ENCODE peak calls at places on chromosomes 16 and 17, in four cellular contexts. E is mesendoderm, K is H1, X is IMR-90. T is an unnamed sample.

GRCh38 chr16:69397821-69398521 is 12.2 kb upstream of the TERF2 start:
- DNase-seq in E (peak; percentile 92), X (peak; percentile 78), K (peak; percentile 64), T (peak; percentile 58)

GRCh38 chr16:90077757-90078593 is 844 bp upstream of the PRDM7 start:
- DNase-seq in E (peak; percentile 12), K (peak; percentile 67), X (peak; percentile 42), T (no peak)

GRCh38 chr16:1330260-1330914 is 3.1 kb upstream of the BAIAP3 start:
- DNase-seq in X (no peak), E (peak; percentile 72), K (peak; percentile 89), T (no peak)

GRCh38 chr16:89426736-89427525 is 63.4 kb downstream of the ANKRD11 start:
- DNase-seq in X (peak; percentile 69), K (no peak), E (no peak), T (no peak)

GRCh38 chr16:23700509-23700908 is 12.5 kb downstream of the ERN2 start:
- DNase-seq in K (peak; percentile 75), E (peak; percentile 38), X (no peak), T (no peak)

GRCh38 chr16:82344157-82344556 is 174.1 kb upstream of the MPHOSPH6 start:
- DNase-seq in X (no peak), E (peak; percentile 44), K (no peak), T (peak; percentile 5)

GRCh38 chr17:80555266-80555665 is 10.6 kb downstream of the RPTOR start:
- DNase-seq in X (no peak), E (no peak), K (no peak), T (no peak)

GRCh38 chr17:64773386-64773835 is 111.3 kb upstream of the SMURF2 start:
- DNase-seq in K (no peak), X (no peak), E (no peak), T (no peak)

GRCh38 chr16:70470927-70471341 is 16.5 kb downstream of the FCSK start:
- DNase-seq in K (peak; percentile 74), X (peak; percentile 10), E (peak; percentile 50), T (no peak)

GRCh38 chr17:27458524-27458908 is 2.3 kb downstream of the KSR1 start:
- DNase-seq in X (no peak), K (no peak), E (peak; percentile 92), T (no peak)

GRCh38 chr17:77213778-77214132 is 73.0 kb downstream of the SEC14L1 start:
- DNase-seq in K (no peak), X (no peak), E (no peak), T (no peak)

GRCh38 chr17:71633391-71633849 is 487.4 kb upstream of the SOX9 start:
- DNase-seq in E (no peak), X (peak; percentile 92), K (no peak), T (peak; percentile 81)

GRCh38 chr17:82339634-82340580 is 6.3 kb upstream of the SECTM1 start:
- DNase-seq in E (no peak), K (no peak), X (no peak), T (no peak)

GRCh38 chr17:71327376-71328059 is 793.3 kb upstream of the SOX9 start:
- DNase-seq in X (peak; percentile 72), K (no peak), E (no peak), T (no peak)

GRCh38 chr16:1355591-1355990 is 3.9 kb downstream of the GNPTG start:
- DNase-seq in X (no peak), K (no peak), E (no peak), T (no peak)

GRCh38 chr16:29760567-29761279 is 14.9 kb upstream of the C16orf54 start:
- DNase-seq in K (no peak), E (no peak), X (no peak), T (peak; percentile 25)

GRCh38 chr17:29136998-29137730 is 43.0 kb downstream of the MYO18A start:
- DNase-seq in X (peak; percentile 79), E (no peak), K (no peak), T (no peak)

GRCh38 chr17:35449371-35449931 is 885 bp upstream of the SLFN13 start:
- DNase-seq in E (peak; percentile 42), X (no peak), K (peak; percentile 70), T (peak; percentile 4)

GRCh38 chr16:68737730-68738590 is 868 bp downstream of the CDH1 start:
- DNase-seq in K (peak; percentile 74), E (no peak), X (no peak), T (peak; percentile 50)

GRCh38 chr17:83002118-83002805 is 77.1 kb upstream of the METRNL start:
- DNase-seq in K (peak; percentile 27), X (no peak), E (no peak), T (no peak)

GRCh38 chr17:78737332-78737731 is 44.7 kb downstream of the CYTH1 start:
- DNase-seq in X (peak; percentile 83), E (peak; percentile 54), K (no peak), T (peak; percentile 88)

GRCh38 chr17:17780941-17781590 is 55.7 kb downstream of the SREBF1 start:
- DNase-seq in E (peak; percentile 98), X (peak; percentile 65), K (peak; percentile 77), T (no peak)

GRCh38 chr17:64123114-64123513 is 6.8 kb downstream of the ERN1 start:
- DNase-seq in E (no peak), K (no peak), X (no peak), T (no peak)

GRCh38 chr16:57187508-57187854 is 1.4 kb downstream of the RSPRY1 start:
- DNase-seq in X (no peak), E (no peak), K (no peak), T (no peak)

GRCh38 chr16:67923414-67924127 is 8.1 kb downstream of the CTRL start:
- DNase-seq in K (no peak), E (no peak), X (no peak), T (no peak)

GRCh38 chr17:47708864-47709541 is 15.0 kb downstream of the TBKBP1 start:
- DNase-seq in E (no peak), X (peak; percentile 31), K (peak; percentile 67), T (no peak)

GRCh38 chr17:77424585-77425344 is 284.0 kb downstream of the SEC14L1 start:
- DNase-seq in K (no peak), X (peak; percentile 96), E (no peak), T (no peak)

GRCh38 chr17:74750327-74751069 is 2.1 kb downstream of the NHERF1 start:
- DNase-seq in E (no peak), X (no peak), K (no peak), T (no peak)

GRCh38 chr17:79874329-79874981 is 35.2 kb upstream of the CBX4 start:
- DNase-seq in X (peak; percentile 24), E (peak; percentile 59), K (no peak), T (peak; percentile 43)

GRCh38 chr16:19113577-19114358 is at the start of gene ITPRIPL2:
- DNase-seq in X (peak; percentile 85), K (peak; percentile 74), E (peak; percentile 88), T (peak; percentile 86)

GRCh38 chr17:31798205-31798724 is 60.8 kb downstream of the COPRS start:
- DNase-seq in X (no peak), K (no peak), E (no peak), T (no peak)

GRCh38 chr17:71801301-71801700 is 319.5 kb upstream of the SOX9 start:
- DNase-seq in E (no peak), X (no peak), K (no peak), T (no peak)

GRCh38 chr17:56751145-56751743 is 82.5 kb downstream of the C17orf67 start:
- DNase-seq in E (no peak), K (no peak), X (no peak), T (no peak)

GRCh38 chr17:48734328-48735056 is 5.9 kb upstream of the HOXB13 start:
- DNase-seq in E (no peak), X (no peak), K (no peak), T (no peak)

GRCh38 chr17:67293251-67294203 is 48.5 kb upstream of the HELZ start:
- DNase-seq in X (peak; percentile 29), E (peak; percentile 83), K (peak; percentile 79), T (peak; percentile 55)

GRCh38 chr17:1197781-1198490 is 18.2 kb upstream of the ABR start:
- DNase-seq in X (no peak), K (no peak), E (no peak), T (peak; percentile 28)

GRCh38 chr17:1188812-1189211 is 9.0 kb upstream of the ABR start:
- DNase-seq in X (peak; percentile 27), E (no peak), K (no peak), T (peak; percentile 37)

GRCh38 chr17:1196946-1197345 is 17.2 kb upstream of the ABR start:
- DNase-seq in X (no peak), K (no peak), E (no peak), T (no peak)

GRCh38 chr17:1197379-1197778 is 17.6 kb upstream of the ABR start:
- DNase-seq in E (no peak), K (no peak), X (peak; percentile 40), T (no peak)

GRCh38 chr17:1193300-1193699 is 13.5 kb upstream of the ABR start:
- DNase-seq in X (no peak), K (no peak), E (no peak), T (no peak)
- H4K8ac ChIP-seq in X (no peak overlapping the region), K (no peak overlapping the region), E (no peak overlapping the region), T (no peak overlapping the region)

DNA sequence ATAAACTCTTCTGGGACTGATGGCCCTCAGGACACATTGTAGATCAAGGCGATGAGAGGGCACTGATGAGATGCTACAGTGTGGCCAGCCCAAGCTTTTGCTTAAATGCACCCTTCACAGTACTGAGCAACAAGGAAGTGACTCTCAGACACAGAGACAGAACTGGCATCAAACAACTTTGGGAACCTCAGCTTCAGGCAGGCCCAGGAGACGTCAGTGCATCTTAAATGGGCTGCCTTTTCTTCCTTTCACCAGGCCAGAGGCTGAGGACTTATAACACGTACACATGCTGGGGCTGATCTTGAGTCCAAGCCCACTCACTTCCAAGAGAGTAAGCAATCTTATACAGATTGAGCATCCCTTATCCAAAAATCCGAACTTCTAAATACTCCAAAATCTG is 386.1 kb upstream of the C16orf82 start:
- DNase-seq in E (no peak), K (no peak), X (no peak), T (no peak)
- H3K4me1 ChIP-seq in E (no peaks in the 10 kb centered on the region), K (no peaks in the 10 kb centered on the region), X (no peaks in the 10 kb centered on the region), T (no peaks in the 10 kb centered on the region)

DNA sequence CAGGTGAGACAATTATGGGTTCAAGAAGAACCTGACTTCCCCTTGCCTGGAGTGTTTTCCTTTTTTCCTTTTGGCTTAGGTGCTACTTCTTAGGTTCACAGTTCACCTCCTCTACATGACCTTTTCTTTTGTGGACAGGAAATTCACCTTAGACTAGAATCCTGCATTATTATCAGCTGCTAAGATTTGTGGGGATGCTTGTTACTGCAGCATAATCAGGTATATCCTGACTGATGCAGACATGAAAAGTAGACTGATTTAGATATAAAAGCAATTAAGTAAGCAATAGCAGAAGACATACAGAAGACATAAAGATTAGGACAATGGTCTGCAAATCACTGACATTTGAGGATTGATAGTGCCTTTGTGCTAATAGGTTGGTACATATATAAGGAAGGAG is 168.3 kb downstream of the SALL1 start:
- DNase-seq in K (no peak), E (no peak), X (no peak), T (no peak)
- H4K8ac ChIP-seq in K (no peak overlapping the region), E (no peak overlapping the region), X (no peak overlapping the region), T (no peak overlapping the region)

DNA sequence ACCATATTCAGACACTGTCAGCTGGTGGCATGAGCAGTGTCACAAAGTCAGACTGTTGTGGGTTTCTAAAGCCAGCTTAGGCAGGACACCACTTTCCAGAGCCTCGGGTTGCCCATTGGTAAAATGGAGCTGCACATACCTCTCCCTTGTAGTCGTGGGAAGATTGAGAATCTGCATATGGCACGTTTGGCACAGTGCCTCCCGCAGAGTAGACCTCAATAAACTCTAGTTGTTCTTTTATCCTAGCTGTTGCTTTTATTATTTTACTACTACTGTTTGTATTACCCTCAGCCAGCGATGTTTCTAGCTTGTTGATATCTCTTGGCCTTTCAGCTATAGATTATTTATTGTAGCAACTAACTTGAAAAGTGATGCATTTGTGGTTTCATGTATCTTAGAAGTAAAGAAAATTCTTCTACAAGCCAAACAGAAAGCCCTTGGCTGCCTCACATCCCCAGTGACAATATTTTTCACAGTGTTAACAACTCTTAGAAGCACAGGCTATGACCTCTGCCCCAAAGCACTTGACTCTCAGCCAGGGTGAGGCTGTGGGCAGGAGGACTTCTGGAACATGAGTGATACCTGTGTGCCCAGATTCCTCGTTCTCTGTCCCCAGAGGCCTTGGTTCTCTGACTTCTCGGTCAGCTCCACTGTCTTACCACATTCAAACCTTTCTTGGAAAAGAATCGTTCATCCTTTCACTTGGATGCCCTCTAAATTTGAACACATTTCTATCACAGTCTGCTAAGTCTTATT is 351.6 kb downstream of the SNX29 start:
- DNase-seq in K (no peak), X (no peak), E (no peak), T (no peak)
- H3K4me1 ChIP-seq in K (no peaks in the 10 kb centered on the region), X (no peaks in the 10 kb centered on the region), E (no peaks in the 10 kb centered on the region), T (no peaks in the 10 kb centered on the region)

T was measured in trophoblast cell.